ENCODE peak calls at places on chromosomes 3 and 15, in nine cellular contexts. H is IMR-90, I is ovary, R is cardiac muscle cell, N is neuronal stem cell, L is fibroblast of lung, U is neural progenitor cell, T is tibial artery, M is Peyer's patch. V is an unnamed sample. For H3K36me3, the result is how much of the 10 kb centered on the place peaks cover.

GRCh38 chr3:159787191-159787590 is 201.4 kb upstream of the IL12A start:
- DNase-seq in H (peak), I (no peak), R (no peak), N (no peak), L (peak), U (no peak), T (no peak), M (no peak), V (no peak)

GRCh38 chr3:141399200-141399599 is 30.9 kb downstream of the ZBTB38 start:
- DNase-seq in H (no peak), I (no peak), R (no peak), N (no peak), L (no peak), U (no peak), T (no peak), M (no peak), V (no peak)

GRCh38 chr3:171809513-171810277 is 588 bp downstream of the PLD1 start:
- DNase-seq in H (peak), I (peak), R (peak), N (peak), L (peak), U (peak), T (peak), M (peak), V (no peak)

GRCh38 chr3:101216710-101217457 is 103.5 kb downstream of the IMPG2 start:
- DNase-seq in H (peak), I (no peak), R (no peak), N (no peak), L (peak), U (no peak), T (peak), M (no peak), V (no peak)

GRCh38 chr3:8856721-8857120 is 87.3 kb upstream of the OXTR start:
- DNase-seq in H (peak), I (no peak), R (no peak), N (no peak), L (no peak), U (no peak), T (no peak), M (no peak), V (no peak)

GRCh38 chr3:159208080-159208479 is 406.2 kb downstream of the MFSD1 start:
- DNase-seq in H (no peak), I (no peak), R (no peak), N (no peak), L (no peak), U (no peak), T (no peak), M (no peak), V (no peak)

GRCh38 chr15:50549326-50549725 is 2.9 kb upstream of the USP50 start:
- DNase-seq in H (no peak), I (no peak), R (no peak), N (no peak), L (no peak), U (no peak), T (no peak), M (no peak), V (no peak)

GRCh38 chr3:171328419-171329082 is 131.7 kb downstream of the TNIK start:
- DNase-seq in H (no peak), I (no peak), R (no peak), N (no peak), L (peak), U (peak), T (peak), M (no peak), V (peak)

GRCh38 chr15:29129221-29129620 is 140.4 kb downstream of the NSMCE3 start:
- DNase-seq in H (no peak), I (no peak), R (no peak), N (no peak), L (no peak), U (no peak), T (no peak), M (no peak), V (no peak)

GRCh38 chr3:72896996-72897757 is 9.3 kb downstream of the GXYLT2 start:
- DNase-seq in H (peak), I (no peak), R (no peak), N (no peak), L (peak), U (no peak), T (no peak), M (no peak), V (no peak)

GRCh38 chr3:71087109-71088018 is 496.2 kb downstream of the FOXP1 start:
- DNase-seq in H (peak), I (no peak), R (no peak), N (no peak), L (peak), U (no peak), T (no peak), M (no peak), V (no peak)

GRCh38 chr15:40263036-40263754 is 19.7 kb downstream of the ANKRD63 start:
- DNase-seq in H (peak), I (no peak), R (no peak), N (no peak), L (peak), U (no peak), T (no peak), M (no peak), V (no peak)

GRCh38 chr3:134527037-134527436 is 41.2 kb downstream of the CEP63 start:
- DNase-seq in H (peak), I (no peak), R (no peak), N (no peak), L (no peak), U (peak), T (no peak), M (no peak), V (peak)

GRCh38 chr3:85081191-85081895 is 122.6 kb downstream of the CADM2 start:
- DNase-seq in H (peak), I (no peak), R (peak), N (no peak), L (peak), U (peak), T (no peak), M (no peak), V (no peak)

GRCh38 chr3:55000546-55000945 is 72.7 kb upstream of the LRTM1 start:
- DNase-seq in H (peak), I (no peak), R (peak), N (no peak), L (peak), U (no peak), T (no peak), M (no peak), V (no peak)

GRCh38 chr15:78259232-78259631 is 5.1 kb upstream of the DNAJA4 start:
- DNase-seq in H (no peak), I (no peak), R (no peak), N (no peak), L (no peak), U (no peak), T (no peak), M (no peak), V (no peak)

GRCh38 chr15:89893027-89893426 is 767 bp downstream of the AP3S2 start:
- DNase-seq in H (peak), I (no peak), R (no peak), N (no peak), L (peak), U (no peak), T (no peak), M (no peak), V (no peak)

GRCh38 chr3:52202384-52203077 is 4.6 kb downstream of the ALAS1 start:
- DNase-seq in H (no peak), I (no peak), R (no peak), N (no peak), L (no peak), U (no peak), T (no peak), M (no peak), V (no peak)

GRCh38 chr3:68832680-68833079 is 99.7 kb downstream of the TAFA4 start:
- DNase-seq in H (no peak), I (no peak), R (peak), N (no peak), L (no peak), U (peak), T (no peak), M (no peak), V (no peak)

GRCh38 chr3:12662593-12663310 is 1.2 kb downstream of the RAF1 start:
- DNase-seq in H (peak), I (peak), R (peak), N (no peak), L (peak), U (peak), T (no peak), M (peak), V (no peak)

GRCh38 chr3:36373084-36373483 is 7.2 kb upstream of the STAC start:
- DNase-seq in H (peak), I (no peak), R (no peak), N (no peak), L (peak), U (no peak), T (no peak), M (no peak), V (no peak)

GRCh38 chr3:177679568-177680441 is 482.5 kb upstream of the TBL1XR1 start:
- DNase-seq in H (peak), I (no peak), R (no peak), N (no peak), L (no peak), U (peak), T (peak), M (no peak), V (no peak)

GRCh38 chr3:183830187-183830586 is 4.8 kb upstream of the MAP6D1 start:
- DNase-seq in H (no peak), I (no peak), R (no peak), N (no peak), L (no peak), U (no peak), T (no peak), M (no peak), V (no peak)

GRCh38 chr15:57152666-57153065 is 223.6 kb upstream of the CGNL1 start:
- DNase-seq in H (no peak), I (no peak), R (no peak), N (no peak), L (no peak), U (no peak), T (no peak), M (no peak), V (no peak)
- H3K4me3 ChIP-seq in H (no peak), I (no peak), R (no peak), N (no peak), L (no peak), U (no peak), T (no peak), M (no peak), V (no peak)

GRCh38 chr15:97420116-97420515 is 540.4 kb upstream of the ARRDC4 start:
- DNase-seq in H (no peak), I (no peak), R (no peak), N (no peak), L (no peak), U (no peak), T (no peak), M (no peak), V (no peak)

DNA sequence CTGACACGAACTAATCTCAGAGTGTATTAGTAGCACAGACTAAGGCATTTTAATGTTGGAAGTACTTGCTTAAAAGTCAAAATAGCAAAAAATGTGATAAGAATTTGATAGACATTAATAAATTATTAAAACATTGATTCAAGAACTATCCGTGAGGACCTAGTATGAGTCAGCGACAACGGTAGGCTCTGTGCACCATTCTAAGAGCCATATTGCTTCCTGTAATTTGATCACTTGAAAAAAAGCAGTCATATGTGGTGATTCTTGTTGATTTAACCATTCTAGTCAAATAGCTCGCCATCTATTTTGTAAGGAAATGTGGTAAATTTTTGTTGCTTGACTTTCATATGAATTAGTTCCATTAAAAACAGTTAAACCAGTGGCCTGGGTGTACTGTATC is 534.9 kb upstream of the ARRDC4 start:
- DNase-seq in H (no peak), I (no peak), R (no peak), N (no peak), L (no peak), U (no peak), T (no peak), M (no peak), V (no peak)
- H3K27ac ChIP-seq in H (no peak), I (no peak), R (no peak), N (no peak), L (no peak), U (no peak), T (no peak), M (no peak), V (no peak)

DNA sequence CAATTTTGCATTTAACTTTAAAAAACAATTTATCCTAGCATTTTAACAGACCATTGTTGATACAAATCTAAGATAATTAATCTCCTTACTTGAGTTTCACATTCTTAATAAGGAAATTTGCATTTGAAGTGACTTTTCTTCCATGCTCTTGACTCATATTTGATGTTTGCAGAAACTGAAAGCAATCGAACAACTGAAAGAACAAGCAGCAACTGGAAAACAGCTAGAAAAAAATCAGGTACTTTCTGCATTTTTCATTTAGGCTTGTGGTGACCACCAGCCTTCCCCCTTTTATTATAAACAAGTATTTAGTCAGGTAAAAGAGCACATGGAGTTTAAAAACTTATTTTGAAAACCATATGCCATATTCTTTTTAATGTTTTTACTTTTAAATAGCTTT is 20.1 kb upstream of the SELENOT start:
- DNase-seq in H (no peak), I (no peak), R (no peak), N (no peak), L (no peak), U (no peak), T (no peak), M (no peak), V (no peak)
- H3K36me3 ChIP-seq in H (under half), I (under half), R (under half), N (under half), L (under half), U (under half), T (half or more), M (half or more), V (under half)

DNA sequence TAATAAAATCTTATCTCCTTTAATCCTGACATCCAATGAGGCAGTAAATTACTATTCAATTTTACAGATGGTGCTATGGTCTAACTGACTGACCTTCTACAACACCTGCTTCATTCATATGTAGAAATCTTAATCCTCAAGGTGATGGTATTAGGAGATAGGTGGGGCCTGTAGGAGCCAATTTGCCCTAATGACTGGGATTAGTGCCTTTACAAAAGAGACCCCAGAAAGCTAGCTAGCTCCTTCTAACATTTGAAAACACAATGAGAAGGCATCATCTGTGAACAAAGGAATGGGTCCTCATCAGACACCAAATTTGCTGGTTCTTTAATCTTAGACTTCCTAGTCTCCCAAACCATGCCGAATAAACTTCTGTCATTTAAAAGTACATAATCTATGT is 137.4 kb upstream of the UBP1 start:
- DNase-seq in H (no peak), I (no peak), R (no peak), N (peak), L (no peak), U (peak), T (no peak), M (no peak), V (peak)
- H3K4me3 ChIP-seq in H (no peak), I (no peak), R (no peak), N (no peak), L (no peak), U (peak), T (no peak), M (no peak), V (no peak)

GRCh38 chr3:4996771-4997291 is 17.6 kb downstream of the BHLHE40 start:
- DNase-seq in H (no peak), I (no peak), R (no peak), N (no peak), L (no peak), U (no peak), T (no peak), M (no peak), V (no peak)
- H3K27ac ChIP-seq in H (no peak), I (no peak), R (no peak), N (no peak), L (no peak), U (no peak), T (no peak), M (no peak), V (no peak)